ENCODE peak calls at places on chromosomes 7 and 10, in six cellular contexts. W, C, F, O, X and Q are unnamed samples.

GRCh38 chr7:80521809-80522208 is 9.9 kb upstream of the GNAT3 start:
- DNase-seq in W (no peak), C (no peak), F (peak), O (no peak), X (no peak), Q (no peak)

GRCh38 chr10:48595533-48595932 is 9.3 kb downstream of the ARHGAP22 start:
- DNase-seq in W (no peak), C (no peak), F (no peak), O (no peak), X (no peak), Q (no peak)

GRCh38 chr10:104301907-104302690 is 33.1 kb downstream of the GSTO2 start:
- DNase-seq in W (no peak), C (no peak), F (no peak), O (no peak), X (no peak), Q (no peak)

GRCh38 chr7:133299620-133300019 is 46.7 kb downstream of the EXOC4 start:
- DNase-seq in W (no peak), C (no peak), F (no peak), O (no peak), X (no peak), Q (no peak)

GRCh38 chr7:5309146-5309545 is 26.4 kb downstream of the SLC29A4 start:
- DNase-seq in W (no peak), C (no peak), F (no peak), O (no peak), X (no peak), Q (no peak)

GRCh38 chr7:156764766-156765165 is 124.2 kb downstream of the RNF32 start:
- DNase-seq in W (no peak), C (no peak), F (no peak), O (no peak), X (no peak), Q (no peak)

GRCh38 chr7:95859434-95859833 is 87.1 kb downstream of the DYNC1I1 start:
- DNase-seq in W (peak), C (no peak), F (peak), O (no peak), X (no peak), Q (no peak)

GRCh38 chr10:47268696-47269095 is 31.3 kb upstream of the GDF10 start:
- DNase-seq in W (no peak), C (no peak), F (no peak), O (no peak), X (no peak), Q (no peak)

GRCh38 chr10:45466784-45467183 is 92.8 kb downstream of the ALOX5 start:
- DNase-seq in W (no peak), C (no peak), F (peak), O (no peak), X (no peak), Q (no peak)

GRCh38 chr10:79248341-79248931 is 98.8 kb upstream of the PPIF start:
- DNase-seq in W (no peak), C (no peak), F (no peak), O (no peak), X (no peak), Q (no peak)

GRCh38 chr7:101465131-101465530 is 102.5 kb downstream of the COL26A1 start:
- DNase-seq in W (no peak), C (no peak), F (no peak), O (no peak), X (no peak), Q (no peak)

GRCh38 chr10:22086730-22087364 is 83.3 kb upstream of the DNAJC1 start:
- DNase-seq in W (no peak), C (no peak), F (peak), O (peak), X (no peak), Q (no peak)

GRCh38 chr7:151336027-151336720 is 5.4 kb upstream of the NUB1 start:
- DNase-seq in W (no peak), C (no peak), F (no peak), O (no peak), X (no peak), Q (no peak)

GRCh38 chr10:102752266-102752930 is 8.7 kb downstream of the WBP1L start:
- DNase-seq in W (peak), C (no peak), F (no peak), O (no peak), X (no peak), Q (no peak)

GRCh38 chr10:8086315-8086714 is 31.8 kb downstream of the GATA3 start:
- DNase-seq in W (no peak), C (no peak), F (no peak), O (no peak), X (no peak), Q (no peak)

GRCh38 chr10:77422491-77423338 is 214.9 kb downstream of the KCNMA1 start:
- DNase-seq in W (no peak), C (no peak), F (no peak), O (no peak), X (no peak), Q (no peak)

GRCh38 chr7:67462781-67463191 is 466.2 kb downstream of the TYW1 start:
- DNase-seq in W (no peak), C (no peak), F (no peak), O (no peak), X (no peak), Q (no peak)

GRCh38 chr10:725786-726185 is 36.3 kb upstream of the DIP2C start:
- DNase-seq in W (no peak), C (no peak), F (no peak), O (no peak), X (no peak), Q (no peak)

GRCh38 chr10:35135861-35136260 is 9.2 kb downstream of the CREM start:
- DNase-seq in W (no peak), C (no peak), F (no peak), O (no peak), X (no peak), Q (no peak)

GRCh38 chr7:48426966-48427555 is 255.8 kb downstream of the ABCA13 start:
- DNase-seq in W (peak), C (no peak), F (peak), O (no peak), X (no peak), Q (no peak)

GRCh38 chr7:101465576-101466196 is 103.0 kb downstream of the COL26A1 start:
- DNase-seq in W (no peak), C (no peak), F (no peak), O (no peak), X (no peak), Q (no peak)

GRCh38 chr10:19651549-19651948 is 164.7 kb upstream of the PLXDC2 start:
- DNase-seq in W (no peak), C (no peak), F (peak), O (no peak), X (no peak), Q (no peak)

GRCh38 chr10:26556756-26557640 is 118.9 kb downstream of the APBB1IP start:
- DNase-seq in W (peak), C (peak), F (peak), O (peak), X (no peak), Q (no peak)

GRCh38 chr10:14330390-14331071 is at the start of gene FRMD4A:
- DNase-seq in W (no peak), C (no peak), F (no peak), O (no peak), X (no peak), Q (no peak)

GRCh38 chr10:11881477-11882417 is 58.6 kb downstream of the PROSER2 start:
- DNase-seq in W (no peak), C (no peak), F (peak), O (peak), X (no peak), Q (no peak)

GRCh38 chr7:126803060-126803665 is 449.6 kb downstream of the GRM8 start:
- DNase-seq in W (peak), C (peak), F (peak), O (peak), X (no peak), Q (no peak)

GRCh38 chr10:25725917-25726716 is 207.9 kb upstream of the MYO3A start:
- DNase-seq in W (peak), C (no peak), F (peak), O (peak), X (no peak), Q (no peak)

GRCh38 chr10:62045765-62046521 is 144.4 kb downstream of the ARID5B start:
- DNase-seq in W (peak), C (no peak), F (no peak), O (no peak), X (no peak), Q (no peak)

GRCh38 chr7:94223375-94224084 is 171.2 kb upstream of the COL1A2 start:
- DNase-seq in W (peak), C (no peak), F (peak), O (peak), X (no peak), Q (no peak)

GRCh38 chr7:134562136-134562535 is 13.2 kb downstream of the AKR1B15 start:
- DNase-seq in W (peak), C (no peak), F (peak), O (no peak), X (no peak), Q (no peak)

GRCh38 chr10:34319197-34319846 is 495.8 kb downstream of the PARD3 start:
- DNase-seq in W (peak), C (no peak), F (peak), O (no peak), X (no peak), Q (no peak)

GRCh38 chr7:129189661-129190310 is 1.4 kb downstream of the SMO start:
- DNase-seq in W (no peak), C (no peak), F (no peak), O (no peak), X (no peak), Q (no peak)

GRCh38 chr7:108235451-108236061 is 105.4 kb upstream of the LAMB4 start:
- DNase-seq in W (no peak), C (no peak), F (peak), O (no peak), X (no peak), Q (no peak)

GRCh38 chr7:2657920-2658671 is 26.3 kb downstream of the TTYH3 start:
- DNase-seq in W (no peak), C (no peak), F (no peak), O (no peak), X (no peak), Q (no peak)

GRCh38 chr7:108455524-108455832 is 758 bp downstream of the NRCAM start:
- DNase-seq in W (peak), C (no peak), F (peak), O (peak), X (no peak), Q (no peak)

GRCh38 chr10:29479081-29479917 is 155.5 kb downstream of the SVIL start:
- DNase-seq in W (no peak), C (no peak), F (peak), O (no peak), X (no peak), Q (no peak)

GRCh38 chr10:12811725-12812310 is 189.7 kb downstream of the CCDC3 start:
- DNase-seq in W (no peak), C (no peak), F (no peak), O (no peak), X (no peak), Q (no peak)